ENCODE peak calls at places on chromosome 5, in four cellular contexts. O is NCI-H1105; P is heart left ventricle; X is stimulated activated CD4-positive, alpha-beta T cell treated with anti-CD3 and anti-CD28 coated beads, Interleukin-4, amount 100 ng/mL, for 4 hours. Y is an unnamed sample.

GRCh38 chr5:76363385-76364261 is 39.5 kb upstream of the IQGAP2 start:
- DNase-seq in P (no peak), O (no peak), X (no peak), Y (no peak)

GRCh38 chr5:120293796-120294195 is 170.3 kb upstream of the PRR16 start:
- DNase-seq in O (no peak), P (no peak), X (no peak), Y (peak)

GRCh38 chr5:151020304-151021031 is at the start of gene GPX3:
- DNase-seq in X (peak), O (peak), P (peak), Y (no peak)

GRCh38 chr5:116453920-116454319 is 120.7 kb downstream of the SEMA6A start:
- DNase-seq in P (no peak), O (no peak), X (no peak), Y (no peak)

GRCh38 chr5:72064801-72065570 is 42.3 kb upstream of the MAP1B start:
- DNase-seq in P (no peak), X (no peak), O (no peak), Y (peak)

GRCh38 chr5:64149268-64149667 is 16.4 kb upstream of the RNF180 start:
- DNase-seq in P (no peak), O (no peak), X (no peak), Y (no peak)

GRCh38 chr5:72066658-72067057 is 40.6 kb upstream of the MAP1B start:
- DNase-seq in O (no peak), X (no peak), P (no peak), Y (peak)

GRCh38 chr5:1386274-1386717 is 41.4 kb upstream of the CLPTM1L start:
- DNase-seq in P (peak), O (no peak), X (peak), Y (peak)

GRCh38 chr5:35672995-35673394 is 55.3 kb downstream of the SPEF2 start:
- DNase-seq in O (no peak), X (no peak), P (no peak), Y (no peak)

GRCh38 chr5:34585601-34586104 is 70.5 kb upstream of the RAI14 start:
- DNase-seq in X (no peak), P (no peak), O (no peak), Y (peak)

GRCh38 chr5:89060768-89061167 is 177.8 kb upstream of the MEF2C start:
- DNase-seq in X (no peak), P (no peak), O (no peak), Y (peak)

GRCh38 chr5:2748841-2749513 is 2.5 kb downstream of the IRX2 start:
- DNase-seq in O (no peak), P (no peak), X (no peak), Y (no peak)

GRCh38 chr5:83104031-83104430 is 26.7 kb downstream of the XRCC4 start:
- DNase-seq in X (no peak), P (no peak), O (no peak), Y (no peak)

GRCh38 chr5:137279631-137280236 is 219.4 kb downstream of the SPOCK1 start:
- DNase-seq in O (no peak), X (no peak), P (no peak), Y (no peak)

GRCh38 chr5:514673-515072 is 9.6 kb downstream of the SLC9A3 start:
- DNase-seq in O (no peak), X (no peak), P (no peak), Y (no peak)

GRCh38 chr5:132695956-132696355 is 22.2 kb downstream of the IL4 start:
- DNase-seq in P (no peak), O (no peak), X (no peak), Y (no peak)